ENCODE peak calls at places on chromosome 16, in four cellular contexts. One of them, this sample, is unnamed.

GRCh38 chr16:69724981-69725479 is 1.3 kb downstream of the NQO1 start:
- DNase-seq in K562: no peak
- DNase-seq in HepG2: peak
- DNase-seq in A549: no peak
- DNase-seq in this sample: no peak

GRCh38 chr16:47567321-47567720 is 106.2 kb downstream of the PHKB start:
- DNase-seq in A549: no peak
- DNase-seq in HepG2: no peak
- DNase-seq in K562: no peak
- DNase-seq in this sample: no peak

GRCh38 chr16:30380801-30381208 is 1.6 kb downstream of the SEPTIN1 start:
- DNase-seq in A549: no peak
- DNase-seq in HepG2: no peak
- DNase-seq in K562: no peak
- DNase-seq in this sample: no peak

GRCh38 chr16:20910781-20911321 is 10.3 kb downstream of the LYRM1 start:
- DNase-seq in A549: no peak
- DNase-seq in K562: no peak
- DNase-seq in HepG2: no peak
- DNase-seq in this sample: no peak

GRCh38 chr16:30526137-30526822 is at the start of gene ZNF768:
- DNase-seq in K562: peak
- DNase-seq in HepG2: peak
- DNase-seq in A549: peak
- DNase-seq in this sample: no peak

GRCh38 chr16:6218855-6219254 is 1113.8 kb upstream of the RBFOX1 start:
- DNase-seq in A549: no peak
- DNase-seq in HepG2: no peak
- DNase-seq in K562: no peak
- DNase-seq in this sample: no peak

GRCh38 chr16:50881953-50882352 is 140.1 kb downstream of the CYLD start:
- DNase-seq in A549: no peak
- DNase-seq in HepG2: no peak
- DNase-seq in K562: no peak
- DNase-seq in this sample: no peak

GRCh38 chr16:353404-354285 is 1.1 kb upstream of the AXIN1 start:
- DNase-seq in A549: no peak
- DNase-seq in K562: no peak
- DNase-seq in HepG2: no peak
- DNase-seq in this sample: no peak

GRCh38 chr16:10594312-10594950 is 14.0 kb upstream of the EMP2 start:
- DNase-seq in K562: no peak
- DNase-seq in A549: no peak
- DNase-seq in HepG2: no peak
- DNase-seq in this sample: no peak

GRCh38 chr16:67184453-67185002 is 765 bp upstream of the MATCAP1 start:
- DNase-seq in K562: no peak
- DNase-seq in HepG2: no peak
- DNase-seq in A549: no peak
- DNase-seq in this sample: no peak

GRCh38 chr16:67104061-67104460 is 5.7 kb upstream of the PHAF1 start:
- DNase-seq in K562: no peak
- DNase-seq in HepG2: peak
- DNase-seq in A549: no peak
- DNase-seq in this sample: no peak

GRCh38 chr16:6375471-6376075 is 957.1 kb upstream of the RBFOX1 start:
- DNase-seq in HepG2: no peak
- DNase-seq in K562: no peak
- DNase-seq in A549: no peak
- DNase-seq in this sample: no peak

GRCh38 chr16:2512920-2513404 is 790 bp upstream of the ATP6V0C start:
- DNase-seq in A549: no peak
- DNase-seq in K562: peak
- DNase-seq in HepG2: no peak
- DNase-seq in this sample: no peak

GRCh38 chr16:2516391-2517240 is 2.9 kb downstream of the ATP6V0C start:
- DNase-seq in A549: no peak
- DNase-seq in HepG2: no peak
- DNase-seq in K562: no peak
- DNase-seq in this sample: no peak

GRCh38 chr16:2515180-2515803 is 1.5 kb downstream of the ATP6V0C start:
- DNase-seq in A549: no peak
- DNase-seq in HepG2: no peak
- DNase-seq in K562: no peak
- DNase-seq in this sample: no peak

GRCh38 chr16:2513405-2514332 is at the start of gene ATP6V0C:
- DNase-seq in K562: peak
- DNase-seq in HepG2: peak
- DNase-seq in A549: peak
- DNase-seq in this sample: peak

DNA sequence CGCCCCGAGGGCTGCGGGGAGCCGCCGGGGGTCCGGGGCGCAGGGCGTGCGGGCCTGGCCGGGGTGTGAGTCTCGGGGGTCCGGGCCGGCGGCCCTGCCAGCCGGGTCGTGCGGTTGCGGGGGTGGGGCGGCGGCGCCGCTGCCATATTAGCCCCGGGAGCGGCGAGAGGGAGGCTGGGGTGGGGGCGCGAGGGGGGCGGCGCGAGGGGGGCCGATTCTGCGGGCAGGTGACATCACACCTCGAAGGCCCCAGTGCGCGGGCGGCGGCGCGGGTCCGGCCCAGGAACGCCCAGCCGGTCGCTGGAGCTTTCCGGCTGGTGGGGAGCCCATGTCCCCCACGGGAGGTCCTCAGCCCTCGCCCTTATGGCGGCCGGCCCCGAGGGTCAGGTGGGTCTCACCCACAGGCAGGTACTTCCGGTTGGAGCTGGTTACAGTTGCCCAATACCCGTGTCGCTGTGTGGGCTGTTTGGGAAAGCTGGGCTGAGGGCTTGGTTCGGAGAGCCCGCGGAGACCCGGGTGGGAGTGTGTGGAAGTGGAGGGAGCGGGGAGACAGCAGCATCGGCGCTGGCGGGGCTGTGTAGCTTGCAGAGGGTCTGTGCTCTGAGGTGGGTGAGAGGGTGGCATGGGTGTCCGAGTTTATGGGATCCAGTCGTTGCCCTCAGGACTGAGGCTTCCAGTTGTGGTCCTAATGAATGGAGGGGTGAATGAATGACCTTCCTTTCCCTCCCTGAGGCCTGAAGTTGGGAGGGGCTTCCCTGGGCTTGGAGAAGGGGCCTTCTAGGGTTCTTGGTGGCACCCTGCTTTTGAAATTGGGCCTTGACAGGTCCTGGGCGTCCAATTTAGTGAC is 804 bp downstream of the ATP6V0C start:
- DNase-seq in A549: no peak
- DNase-seq in K562: peak
- DNase-seq in HepG2: no peak
- DNase-seq in this sample: no peak
- TF ChIP-seq POLR2AphosphoS2 in A549: no peak
- TF ChIP-seq POLR2AphosphoS2 in K562: no peak
- TF ChIP-seq POLR2AphosphoS2 in HepG2: no peak
- TF ChIP-seq POLR2AphosphoS2 in this sample: no peak

DNA sequence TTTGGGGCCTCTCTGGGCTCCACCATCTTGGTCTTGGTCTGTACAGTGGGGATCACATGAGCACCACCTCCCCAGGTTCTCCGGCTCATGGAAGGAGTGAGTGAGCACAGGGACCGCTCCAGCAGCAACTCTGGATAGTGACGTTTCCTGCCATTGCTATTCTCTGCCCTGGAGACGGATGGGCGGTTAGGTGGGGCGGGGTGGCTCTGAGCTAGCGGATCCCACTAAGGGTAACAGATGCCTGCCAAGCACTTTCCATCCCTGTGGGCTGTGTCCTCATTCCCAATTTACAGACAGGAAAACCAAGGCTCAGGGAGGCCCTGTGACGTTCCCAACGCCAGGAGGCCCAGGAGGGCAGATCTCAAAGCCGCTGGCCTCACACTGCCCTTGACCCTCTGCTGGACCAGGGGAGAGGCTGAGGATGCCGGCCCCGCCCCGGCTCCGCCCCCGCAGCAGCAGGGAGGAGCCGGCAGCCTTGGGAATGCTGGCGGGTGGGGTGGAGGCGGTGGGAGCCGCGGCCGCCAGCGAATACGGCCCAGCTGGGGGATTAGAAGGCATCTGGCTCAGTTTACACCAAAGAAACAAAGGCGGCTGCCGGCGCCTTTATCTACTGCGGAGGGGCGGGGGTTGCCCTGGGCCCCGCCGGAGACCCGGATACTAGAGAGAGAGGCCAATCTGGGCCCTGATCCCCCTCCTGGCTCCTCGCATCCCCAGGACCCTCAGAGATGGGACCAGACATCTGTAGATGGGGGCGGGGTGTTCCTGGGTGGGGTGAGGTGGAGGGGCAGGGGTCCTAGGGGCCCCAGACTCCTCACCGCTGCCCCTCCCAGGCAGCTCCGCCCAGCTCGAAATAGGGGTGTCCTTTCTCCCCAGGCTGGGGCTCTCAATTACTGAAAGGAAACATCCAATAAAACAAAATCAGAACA is 122.3 kb upstream of the CIBAR2 start:
- DNase-seq in A549: peak
- DNase-seq in HepG2: peak
- DNase-seq in K562: peak
- DNase-seq in this sample: no peak
- TF ChIP-seq POLR2AphosphoS2 in A549: no peak
- TF ChIP-seq POLR2AphosphoS2 in HepG2: no peak
- TF ChIP-seq POLR2AphosphoS2 in K562: no peak
- TF ChIP-seq POLR2AphosphoS2 in this sample: no peak

GRCh38 chr16:77723108-77723514 is 797 bp downstream of the NUDT7 start:
- DNase-seq in HepG2: no peak
- DNase-seq in A549: no peak
- DNase-seq in K562: peak
- DNase-seq in this sample: no peak

GRCh38 chr16:77722315-77723107 is at the start of gene NUDT7:
- DNase-seq in A549: peak
- DNase-seq in HepG2: peak
- DNase-seq in K562: peak
- DNase-seq in this sample: peak

GRCh38 chr16:77724174-77724573 is 1.9 kb downstream of the NUDT7 start:
- DNase-seq in K562: no peak
- DNase-seq in A549: no peak
- DNase-seq in HepG2: peak
- DNase-seq in this sample: no peak

GRCh38 chr16:77721752-77722314 is 481 bp upstream of the NUDT7 start:
- DNase-seq in HepG2: no peak
- DNase-seq in K562: no peak
- DNase-seq in A549: no peak
- DNase-seq in this sample: no peak
- TF ChIP-seq POLR2AphosphoS2 in HepG2: no peak
- TF ChIP-seq POLR2AphosphoS2 in K562: no peak
- TF ChIP-seq POLR2AphosphoS2 in A549: no peak
- TF ChIP-seq POLR2AphosphoS2 in this sample: no peak

DNA sequence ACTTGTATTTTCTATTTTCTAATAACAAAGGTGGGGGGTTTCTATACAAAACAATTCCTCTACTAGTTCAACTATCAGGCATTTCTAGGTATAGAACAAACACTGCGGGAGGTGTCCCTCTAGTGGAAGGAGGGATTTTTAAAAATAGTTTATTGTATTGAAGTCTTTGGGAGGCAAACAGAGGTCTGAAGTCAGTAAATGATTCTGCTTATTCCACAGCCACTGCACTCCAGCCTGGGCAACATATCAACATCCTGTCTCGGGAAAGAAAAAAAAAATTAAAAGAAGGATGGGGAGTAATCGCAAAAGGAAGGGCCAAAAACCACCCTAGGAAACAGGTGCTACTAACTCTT is 648 bp upstream of the ERCC4 start:
- DNase-seq in HepG2: peak
- DNase-seq in K562: peak
- DNase-seq in A549: peak
- DNase-seq in this sample: no peak
- TF ChIP-seq POLR2AphosphoS2 in HepG2: no peak
- TF ChIP-seq POLR2AphosphoS2 in K562: no peak
- TF ChIP-seq POLR2AphosphoS2 in A549: no peak
- TF ChIP-seq POLR2AphosphoS2 in this sample: no peak

DNA sequence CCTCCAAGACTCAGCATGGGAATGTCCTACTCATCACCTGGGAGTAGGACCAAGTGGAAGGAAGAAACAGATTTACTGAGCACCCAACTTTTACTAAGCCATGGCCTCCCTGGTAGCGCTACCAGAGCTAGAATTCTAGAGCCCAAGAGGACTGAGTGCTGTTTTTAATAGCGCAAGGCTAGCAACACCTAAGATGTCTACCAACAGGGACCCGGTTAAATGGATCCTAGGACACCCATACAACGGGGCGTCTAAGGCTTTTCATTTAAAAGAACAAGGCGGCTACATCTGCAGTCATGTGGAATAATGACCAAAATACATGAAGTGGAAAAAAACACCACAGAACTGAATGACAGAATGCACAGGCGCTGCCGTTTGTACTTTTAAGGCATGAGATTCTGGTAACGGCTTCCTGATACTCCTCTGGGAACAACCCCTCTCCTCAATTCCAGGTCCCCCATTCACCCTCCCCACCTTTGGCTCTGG is 5.1 kb downstream of the GGA2 start:
- DNase-seq in HepG2: no peak
- DNase-seq in K562: no peak
- DNase-seq in A549: no peak
- DNase-seq in this sample: no peak
- TF ChIP-seq POLR2AphosphoS2 in HepG2: no peak
- TF ChIP-seq POLR2AphosphoS2 in K562: no peak
- TF ChIP-seq POLR2AphosphoS2 in A549: no peak
- TF ChIP-seq POLR2AphosphoS2 in this sample: no peak

GRCh38 chr16:9102379-9102778 is 10.9 kb downstream of the HAPSTR1 start:
- DNase-seq in HepG2: no peak
- DNase-seq in A549: no peak
- DNase-seq in K562: no peak
- DNase-seq in this sample: no peak
- TF ChIP-seq POLR2AphosphoS2 in HepG2: no peak
- TF ChIP-seq POLR2AphosphoS2 in A549: no peak
- TF ChIP-seq POLR2AphosphoS2 in K562: no peak
- TF ChIP-seq POLR2AphosphoS2 in this sample: no peak